ENCODE peak calls at places on chromosomes 1 and 21, in six cellular contexts. H is DND-41, K is hepatocyte, B is WTC11, A is cardiac muscle cell, M is spleen. Q is an unnamed sample.

GRCh38 chr21:42161957-42162681 is 56.8 kb upstream of the ABCG1 start:
- DNase-seq in K (peak; percentile 42), M (no peak), A (no peak), H (peak; percentile 84), B (no peak), Q (no peak)

GRCh38 chr1:155085504-155086181 is 7.0 kb downstream of the EFNA3 start:
- DNase-seq in K (peak; percentile 83), A (peak; percentile 33), B (peak; percentile 56), M (peak; percentile 92), H (peak; percentile 55), Q (no peak)

GRCh38 chr1:60108223-60108622 is 34.7 kb upstream of the C1orf87 start:
- DNase-seq in M (no peak), B (no peak), A (no peak), H (no peak), K (peak; percentile 23), Q (no peak)

GRCh38 chr1:194103516-194104246 is 917.3 kb upstream of the B3GALT2 start:
- DNase-seq in A (no peak), B (no peak), M (peak; percentile 42), K (no peak), H (no peak), Q (no peak)

GRCh38 chr1:205285391-205286101 is 36.0 kb downstream of the NUAK2 start:
- DNase-seq in B (no peak), H (peak; percentile 69), M (peak; percentile 86), A (no peak), K (no peak), Q (no peak)

GRCh38 chr1:175830500-175830899 is 87.1 kb upstream of the TNR start:
- DNase-seq in B (no peak), H (no peak), M (no peak), A (no peak), K (no peak), Q (no peak)

GRCh38 chr1:153494976-153495535 is 34.6 kb upstream of the S100A7 start:
- DNase-seq in A (peak; percentile 95), B (peak; percentile 99), H (peak; percentile 82), M (peak; percentile 92), K (peak; percentile 86), Q (peak; percentile 14)

GRCh38 chr1:81305997-81306452 is 494.7 kb upstream of the ADGRL2 start:
- DNase-seq in K (peak; percentile 75), H (no peak), M (no peak), B (no peak), A (peak; percentile 53), Q (peak; percentile 34)

GRCh38 chr1:230362949-230363348 is 63.2 kb downstream of the PGBD5 start:
- DNase-seq in K (no peak), B (no peak), A (no peak), H (no peak), M (no peak), Q (no peak)

GRCh38 chr1:155706101-155706619 is 17.3 kb downstream of the DAP3 start:
- DNase-seq in K (peak; percentile 19), M (no peak), H (no peak), A (no peak), B (no peak), Q (no peak)

GRCh38 chr1:15406911-15407559 is 2.7 kb upstream of the EFHD2 start:
- DNase-seq in K (no peak), M (no peak), A (no peak), H (no peak), B (no peak), Q (peak; percentile 62)

GRCh38 chr1:6117064-6117463 is 63.1 kb downstream of the CHD5 start:
- DNase-seq in H (no peak), A (no peak), K (no peak), M (no peak), B (no peak), Q (no peak)

GRCh38 chr1:239682945-239683344 is 296.6 kb downstream of the CHRM3 start:
- DNase-seq in B (no peak), M (no peak), A (no peak), K (no peak), H (no peak), Q (no peak)

GRCh38 chr1:15788624-15789301 is 18.7 kb downstream of the UQCRHL start:
- DNase-seq in B (no peak), K (no peak), H (no peak), M (no peak), A (no peak), Q (no peak)

GRCh38 chr1:85199667-85200366 is 999 bp downstream of the SYDE2 start:
- DNase-seq in K (no peak), A (no peak), M (no peak), B (no peak), H (no peak), Q (no peak)

GRCh38 chr1:204254031-204254661 is 40.4 kb upstream of the GOLT1A start:
- DNase-seq in A (no peak), M (no peak), B (no peak), K (peak; percentile 49), H (no peak), Q (peak; percentile 72)

GRCh38 chr1:59769412-59770095 is 45.2 kb upstream of the HOOK1 start:
- DNase-seq in M (no peak), B (no peak), A (no peak), H (no peak), K (no peak), Q (no peak)

GRCh38 chr1:109787845-109788605 is 24.3 kb upstream of the EPS8L3 start:
- DNase-seq in A (peak; percentile 77), H (peak; percentile 60), K (no peak), M (peak; percentile 79), B (no peak), Q (no peak)

GRCh38 chr1:245154429-245155185 is at the start of gene KIF26B:
- DNase-seq in K (peak; percentile 79), B (peak; percentile 51), M (peak; percentile 80), H (peak; percentile 56), A (peak; percentile 89), Q (no peak)

GRCh38 chr1:16026723-16027484 is 5.1 kb downstream of the CLCNKA start:
- DNase-seq in M (no peak), H (peak; percentile 10), A (peak; percentile 95), K (peak; percentile 64), B (peak; percentile 98), Q (no peak)

GRCh38 chr1:155989242-155989991 is 11.1 kb upstream of the ARHGEF2 start:
- DNase-seq in H (peak; percentile 83), K (peak; percentile 75), M (peak; percentile 94), A (peak; percentile 76), B (peak; percentile 82), Q (no peak)

GRCh38 chr1:3305156-3305555 is 149.3 kb upstream of the ARHGEF16 start:
- DNase-seq in K (no peak), B (no peak), A (no peak), M (no peak), H (no peak), Q (no peak)

GRCh38 chr1:7962011-7962335 is 462 bp downstream of the PARK7 start:
- DNase-seq in A (no peak), M (no peak), K (no peak), H (no peak), B (no peak), Q (no peak)

GRCh38 chr1:169890761-169891538 is 2.7 kb downstream of the SCYL3 start:
- DNase-seq in H (no peak), M (no peak), A (no peak), B (no peak), K (peak; percentile 33), Q (no peak)

GRCh38 chr1:165543651-165544452 is at the start of gene LRRC52:
- DNase-seq in B (peak; percentile 44), M (no peak), A (peak; percentile 66), K (peak; percentile 34), H (no peak), Q (no peak)

GRCh38 chr1:218344814-218345672 is at the start of gene TGFB2:
- DNase-seq in B (no peak), H (no peak), A (peak; percentile 80), K (peak; percentile 68), M (no peak), Q (peak; percentile 73)
- TF ChIP-seq CTCF in B (no peak), H (no peak), A (peak; percentile 9), K (peak; percentile 30), M (peak; percentile 14), Q (peak; percentile 23)

DNA sequence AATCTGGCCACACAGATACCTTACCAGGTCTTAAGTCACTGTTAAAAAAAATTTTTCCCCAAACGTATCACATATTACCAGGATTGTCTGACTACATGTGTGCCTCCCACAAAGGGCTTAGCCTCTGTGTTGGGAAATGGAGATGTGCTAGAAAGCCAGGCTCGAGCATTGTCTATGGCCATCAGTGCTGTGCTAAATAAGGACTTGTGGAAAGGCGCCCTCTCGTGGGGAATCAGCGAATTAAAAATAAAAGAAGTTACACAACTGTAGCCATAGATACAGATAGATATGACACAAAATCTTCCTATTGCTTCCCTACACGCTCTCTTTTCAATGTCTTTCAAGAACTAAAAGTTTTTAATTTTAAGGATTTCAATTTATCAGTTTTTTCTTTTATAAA is 47.5 kb upstream of the CRNN start:
- DNase-seq in M (no peak), K (no peak), A (no peak), B (peak; percentile 27), H (peak; percentile 53), Q (peak; percentile 20)
- TF ChIP-seq CTCF in M (peak; percentile 59), K (peak; percentile 8), A (peak; percentile 71), B (peak; percentile 44), H (peak; percentile 74), Q (peak; percentile 57)

DNA sequence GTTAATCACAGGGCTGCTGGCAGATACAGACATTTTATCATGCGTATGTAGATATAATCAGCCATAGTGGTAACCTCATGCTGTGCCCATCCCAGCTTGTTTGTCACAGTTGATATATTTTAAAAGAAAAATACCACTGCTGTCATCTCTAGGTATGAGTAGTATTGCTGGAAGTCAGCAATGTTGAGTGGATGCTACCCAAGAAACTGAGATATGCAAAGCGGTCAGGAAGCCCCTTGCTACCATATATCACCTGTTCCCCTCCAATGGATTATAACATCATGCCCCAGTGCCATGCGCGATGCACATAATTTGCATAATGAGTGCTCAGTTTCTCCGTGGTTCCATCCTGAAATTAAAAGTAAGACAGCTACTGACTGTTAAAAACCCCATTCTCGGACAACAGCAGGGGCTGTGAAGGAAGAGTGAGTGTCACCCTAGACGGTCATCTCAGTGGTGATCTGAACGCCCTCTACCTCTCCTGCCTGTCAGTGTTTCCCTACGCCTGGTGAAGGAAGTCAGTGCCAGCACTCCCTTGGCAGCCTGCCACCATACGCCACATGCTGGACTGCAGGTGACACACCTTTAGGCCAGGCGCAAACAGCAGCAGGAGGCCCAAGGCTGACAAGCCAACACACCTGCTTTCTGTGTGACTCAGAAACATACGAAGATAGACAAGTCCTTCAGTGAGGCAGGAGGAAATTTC is 2.7 kb downstream of the IL10RB start:
- DNase-seq in H (no peak), A (no peak), M (no peak), B (no peak), K (peak; percentile 79), Q (no peak)
- TF ChIP-seq CTCF in H (no peak), A (no peak), M (no peak), B (no peak), K (no peak), Q (no peak)

DNA sequence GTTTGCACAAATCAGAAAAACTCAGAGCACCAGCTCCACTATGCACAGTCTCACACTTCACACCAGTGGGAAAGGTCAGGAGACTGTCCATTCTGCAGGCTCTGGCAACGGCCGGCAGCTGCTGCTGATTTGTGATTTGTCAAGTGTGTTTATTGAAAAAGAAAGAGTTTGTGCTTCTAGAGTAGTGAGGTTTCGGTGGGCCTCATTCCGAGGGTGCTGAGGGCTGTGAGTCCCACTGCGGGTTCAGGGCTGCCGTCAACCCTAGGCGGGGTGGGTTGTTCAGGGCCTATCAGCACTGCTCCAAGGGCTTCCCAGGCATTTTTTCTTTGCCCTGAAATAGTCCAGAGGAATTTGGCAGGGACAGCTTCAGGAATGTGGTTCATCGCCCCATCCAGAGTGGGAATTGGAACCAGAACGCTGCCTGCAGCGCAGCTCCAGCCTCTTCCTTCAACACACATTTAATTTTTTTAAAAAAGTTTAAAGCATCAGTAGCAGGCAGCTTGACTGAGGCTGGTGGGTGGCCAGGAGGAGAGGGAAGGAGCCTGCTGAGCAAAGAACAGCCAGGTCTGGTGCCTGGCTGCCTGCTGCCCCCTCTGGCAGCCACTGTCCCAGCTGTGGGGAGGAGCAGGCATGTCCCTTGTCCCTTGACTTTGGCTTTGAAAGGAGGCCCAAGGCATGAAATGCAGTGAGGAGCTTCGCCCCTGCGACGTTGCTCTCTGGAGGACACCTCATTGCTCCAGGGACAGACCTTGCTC is 19.7 kb downstream of the STUM start:
- DNase-seq in A (peak; percentile 48), K (peak; percentile 30), H (no peak), M (peak; percentile 55), B (peak; percentile 46), Q (no peak)
- TF ChIP-seq CTCF in A (peak; percentile 34), K (peak; percentile 29), H (peak; percentile 37), M (no peak), B (no peak), Q (peak; percentile 18)